ENCODE peak calls at places on chromosome 19, in nine cellular contexts. K is small intestine, X is upper lobe of right lung, H is NT2/D1, J is stomach, A is sigmoid colon, P is mesendoderm, W is uterus, R is cardiac muscle cell. G is an unnamed sample. For H3K4me1, the result is how much of the 10 kb centered on the place peaks cover.

GRCh38 chr19:34644991-34645461 is 31.9 kb downstream of the SCGB2B2 start:
- DNase-seq in K (no peak), X (no peak), H (no peak), J (no peak), A (no peak), P (no peak), W (no peak), R (no peak), G (no peak)

GRCh38 chr19:35224681-35225604 is 3.6 kb downstream of the FAM187B start:
- DNase-seq in K (peak), X (peak), H (no peak), J (no peak), A (no peak), P (no peak), W (no peak), R (no peak), G (no peak)

GRCh38 chr19:20858861-20859260 is 64.2 kb upstream of the ZNF85 start:
- DNase-seq in K (no peak), X (no peak), H (no peak), J (no peak), A (no peak), P (no peak), W (no peak), R (no peak), G (no peak)

GRCh38 chr19:29671393-29672076 is 6.3 kb downstream of the PLEKHF1 start:
- DNase-seq in K (peak), X (peak), H (no peak), J (peak), A (peak), P (no peak), W (no peak), R (peak), G (peak)

GRCh38 chr19:54266133-54266532 is 9.1 kb upstream of the LILRB5 start:
- DNase-seq in K (peak), X (peak), H (peak), J (peak), A (peak), P (peak), W (peak), R (peak), G (peak)

GRCh38 chr19:34502582-34503545 is 21.3 kb downstream of the WTIP start:
- DNase-seq in K (no peak), X (peak), H (no peak), J (peak), A (peak), P (no peak), W (no peak), R (no peak), G (no peak)

GRCh38 chr19:55777528-55777927 is 8.6 kb downstream of the RFPL4AL1 start:
- DNase-seq in K (no peak), X (no peak), H (peak), J (no peak), A (no peak), P (no peak), W (no peak), R (no peak), G (no peak)

GRCh38 chr19:40530091-40530901 is 46.4 kb upstream of the SHKBP1 start:
- DNase-seq in K (no peak), X (no peak), H (no peak), J (no peak), A (no peak), P (peak), W (no peak), R (no peak), G (no peak)

GRCh38 chr19:17806945-17807344 is 12.0 kb downstream of the B3GNT3 start:
- DNase-seq in K (peak), X (no peak), H (no peak), J (no peak), A (no peak), P (no peak), W (no peak), R (no peak), G (no peak)

GRCh38 chr19:18220632-18221275 is 5.5 kb downstream of the PDE4C start:
- DNase-seq in K (no peak), X (no peak), H (no peak), J (no peak), A (no peak), P (peak), W (no peak), R (no peak), G (no peak)

GRCh38 chr19:42433503-42434260 is 6.5 kb upstream of the LIPE start:
- DNase-seq in K (peak), X (peak), H (no peak), J (peak), A (no peak), P (peak), W (peak), R (peak), G (peak)

GRCh38 chr19:17954401-17954800 is 12.5 kb upstream of the KCNN1 start:
- DNase-seq in K (no peak), X (no peak), H (no peak), J (no peak), A (no peak), P (no peak), W (no peak), R (no peak), G (no peak)

GRCh38 chr19:52541608-52542007 is 14.1 kb downstream of the ZNF808 start:
- DNase-seq in K (no peak), X (no peak), H (no peak), J (no peak), A (no peak), P (no peak), W (no peak), R (no peak), G (no peak)

GRCh38 chr19:57583521-57584416 is at the start of gene ZIK1:
- DNase-seq in K (peak), X (peak), H (peak), J (peak), A (peak), P (peak), W (peak), R (peak), G (peak)

GRCh38 chr19:5452594-5453565 is 2.3 kb upstream of the ZNRF4 start:
- DNase-seq in K (no peak), X (no peak), H (no peak), J (no peak), A (no peak), P (peak), W (no peak), R (peak), G (no peak)

GRCh38 chr19:41499899-41500298 is 56.9 kb downstream of the ERICH4 start:
- DNase-seq in K (no peak), X (no peak), H (no peak), J (no peak), A (no peak), P (no peak), W (no peak), R (no peak), G (no peak)

GRCh38 chr19:48329167-48329891 is 4.0 kb downstream of the EMP3 start:
- DNase-seq in K (peak), X (no peak), H (no peak), J (no peak), A (no peak), P (peak), W (no peak), R (no peak), G (no peak)

GRCh38 chr19:41298327-41298964 is 11.5 kb upstream of the CCDC97 start:
- DNase-seq in K (peak), X (peak), H (peak), J (peak), A (peak), P (peak), W (peak), R (peak), G (peak)

GRCh38 chr19:41624515-41624914 is 2.4 kb downstream of the CEACAM4 start:
- DNase-seq in K (no peak), X (no peak), H (no peak), J (no peak), A (no peak), P (no peak), W (no peak), R (no peak), G (no peak)

GRCh38 chr19:46514589-46515289 is 19.1 kb upstream of the PNMA8B start:
- DNase-seq in K (no peak), X (no peak), H (no peak), J (no peak), A (no peak), P (no peak), W (no peak), R (no peak), G (no peak)

GRCh38 chr19:35341006-35341405 is 6.7 kb upstream of the FFAR1 start:
- DNase-seq in K (no peak), X (no peak), H (no peak), J (no peak), A (no peak), P (no peak), W (no peak), R (no peak), G (no peak)

GRCh38 chr19:8965887-8966286 is 44.3 kb downstream of the MUC16 start:
- DNase-seq in K (no peak), X (no peak), H (no peak), J (no peak), A (no peak), P (no peak), W (no peak), R (no peak), G (no peak)

GRCh38 chr19:24071078-24071477 is 15.9 kb upstream of the ZNF254 start:
- DNase-seq in K (no peak), X (no peak), H (no peak), J (no peak), A (no peak), P (no peak), W (no peak), R (no peak), G (no peak)

GRCh38 chr19:1261863-1262686 is 7.1 kb upstream of the CIRBP start:
- DNase-seq in K (peak), X (peak), H (no peak), J (peak), A (peak), P (no peak), W (peak), R (peak), G (peak)
- H3K4me1 ChIP-seq in K (under half), X (half or more), H (under half), J (half or more), A (half or more), P (under half), W (half or more), R (under half), G (half or more)

DNA sequence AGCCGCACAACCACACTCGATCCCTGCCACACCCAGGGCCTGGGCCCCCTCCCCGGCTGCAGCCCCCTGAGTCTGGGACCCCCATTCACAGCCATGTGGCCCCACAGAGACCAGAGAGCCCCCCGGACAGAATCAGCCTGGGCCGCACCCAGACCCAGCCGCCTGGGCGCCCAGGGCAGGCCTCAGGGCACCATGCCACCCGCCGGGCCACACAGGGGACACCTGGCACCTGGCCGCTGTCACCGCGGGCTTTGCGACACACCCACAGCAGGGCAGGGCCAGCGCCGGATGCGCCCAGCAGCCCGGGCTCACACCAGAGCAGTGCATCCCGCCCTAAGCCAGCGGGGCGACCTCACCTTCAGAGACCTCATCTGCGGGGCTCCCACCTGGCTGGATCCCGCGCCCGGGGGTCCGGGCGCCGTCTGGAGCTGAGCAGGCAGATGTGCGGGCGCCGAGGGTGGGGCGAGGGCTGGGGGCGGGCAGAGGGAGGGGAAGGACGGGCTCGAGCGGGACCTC is 443 bp downstream of the TBXA2R start:
- DNase-seq in K (peak), X (peak), H (no peak), J (peak), A (peak), P (peak), W (no peak), R (no peak), G (no peak)
- H3K4me1 ChIP-seq in K (under half), X (under half), H (under half), J (half or more), A (under half), P (under half), W (under half), R (under half), G (under half)

GRCh38 chr19:51327066-51327985 is 14.6 kb downstream of the VSIG10L start:
- DNase-seq in K (peak), X (peak), H (peak), J (peak), A (no peak), P (peak), W (no peak), R (peak), G (no peak)

GRCh38 chr19:51324082-51324481 is 12.6 kb downstream of the IGLON5 start:
- DNase-seq in K (no peak), X (peak), H (no peak), J (no peak), A (no peak), P (no peak), W (no peak), R (peak), G (no peak)

GRCh38 chr19:51326216-51327065 is 15.0 kb downstream of the IGLON5 start:
- DNase-seq in K (no peak), X (peak), H (no peak), J (no peak), A (no peak), P (no peak), W (no peak), R (no peak), G (no peak)

GRCh38 chr19:51323481-51323891 is 12.0 kb downstream of the IGLON5 start:
- DNase-seq in K (no peak), X (no peak), H (no peak), J (no peak), A (no peak), P (no peak), W (no peak), R (no peak), G (no peak)

GRCh38 chr19:51325161-51325979 is 13.9 kb downstream of the IGLON5 start:
- DNase-seq in K (no peak), X (peak), H (no peak), J (no peak), A (no peak), P (no peak), W (no peak), R (no peak), G (no peak)
- H3K4me1 ChIP-seq in K (under half), X (under half), H (under half), J (under half), A (under half), P (under half), W (under half), R (under half), G (under half)

DNA sequence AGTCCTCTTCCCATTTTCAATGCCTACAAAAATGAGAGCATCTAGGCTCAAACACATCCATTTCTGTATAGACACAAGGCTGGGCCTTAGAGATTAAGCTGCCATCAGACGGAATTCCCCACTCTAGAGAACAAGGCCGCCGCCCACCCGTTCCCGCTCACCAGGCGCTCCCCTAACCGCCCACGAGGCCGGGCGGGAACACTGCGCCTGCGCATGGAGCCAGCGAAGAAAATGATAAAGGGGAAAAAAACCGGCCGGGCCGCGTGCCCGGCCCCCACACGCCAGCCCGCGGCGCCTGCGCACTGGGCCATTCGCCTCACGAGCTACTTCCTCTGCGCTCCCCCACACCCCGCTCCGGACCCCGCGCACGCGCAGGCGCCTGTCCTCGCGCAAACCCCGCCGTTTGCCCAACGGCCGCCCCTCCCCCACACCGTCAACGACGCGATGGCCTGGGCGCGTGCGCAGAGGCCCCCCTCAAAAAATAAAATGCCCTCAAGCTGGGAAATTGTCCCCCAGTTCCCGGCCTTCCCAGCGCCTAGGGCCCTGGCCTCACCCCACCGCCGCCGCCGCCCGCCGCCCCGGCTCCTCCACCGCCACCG is 540 bp downstream of the HNRNPL start:
- DNase-seq in K (peak), X (peak), H (peak), J (peak), A (peak), P (peak), W (peak), R (peak), G (peak)
- H3K4me1 ChIP-seq in K (under half), X (under half), H (under half), J (half or more), A (half or more), P (under half), W (under half), R (under half), G (under half)

DNA sequence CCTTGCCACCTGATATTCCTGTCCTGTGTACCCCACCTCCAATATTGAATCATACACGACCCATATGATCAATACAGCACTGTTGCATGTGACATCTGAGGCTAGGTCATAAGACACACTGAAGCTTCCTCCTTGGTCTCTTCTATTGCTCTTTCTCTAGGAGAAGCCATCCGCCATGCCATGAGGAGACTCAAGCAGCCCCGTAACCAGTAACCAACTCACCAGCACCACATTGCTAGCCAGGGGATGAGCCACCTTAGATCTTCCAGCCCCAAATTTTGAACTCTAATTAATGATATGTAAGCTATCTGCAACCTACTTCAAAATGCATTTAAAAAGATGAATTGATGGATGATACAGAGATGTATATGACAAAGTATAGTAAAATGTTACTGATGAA is 28.6 kb downstream of the ZNF557 start:
- DNase-seq in K (no peak), X (no peak), H (no peak), J (no peak), A (no peak), P (no peak), W (no peak), R (no peak), G (no peak)
- H3K4me1 ChIP-seq in K (under half), X (under half), H (under half), J (under half), A (under half), P (under half), W (under half), R (under half), G (under half)

GRCh38 chr19:1261512-1261862 is 7.6 kb upstream of the CIRBP start:
- DNase-seq in K (no peak), X (peak), H (no peak), J (no peak), A (peak), P (peak), W (no peak), R (no peak), G (no peak)
- H3K4me1 ChIP-seq in K (under half), X (half or more), H (under half), J (half or more), A (half or more), P (under half), W (half or more), R (under half), G (half or more)

GRCh38 chr19:45099465-45100201 is 6.7 kb downstream of the PPP1R37 start:
- DNase-seq in K (peak), X (no peak), H (no peak), J (peak), A (no peak), P (no peak), W (no peak), R (no peak), G (no peak)

GRCh38 chr19:45097776-45098520 is 5.0 kb downstream of the PPP1R37 start:
- DNase-seq in K (peak), X (peak), H (no peak), J (peak), A (peak), P (peak), W (peak), R (peak), G (no peak)

GRCh38 chr19:45100202-45100600 is 7.2 kb downstream of the PPP1R37 start:
- DNase-seq in K (no peak), X (no peak), H (no peak), J (no peak), A (no peak), P (no peak), W (no peak), R (no peak), G (no peak)

GRCh38 chr19:45097450-45097775 is 4.4 kb downstream of the PPP1R37 start:
- DNase-seq in K (no peak), X (no peak), H (no peak), J (no peak), A (no peak), P (no peak), W (no peak), R (no peak), G (no peak)

DNA sequence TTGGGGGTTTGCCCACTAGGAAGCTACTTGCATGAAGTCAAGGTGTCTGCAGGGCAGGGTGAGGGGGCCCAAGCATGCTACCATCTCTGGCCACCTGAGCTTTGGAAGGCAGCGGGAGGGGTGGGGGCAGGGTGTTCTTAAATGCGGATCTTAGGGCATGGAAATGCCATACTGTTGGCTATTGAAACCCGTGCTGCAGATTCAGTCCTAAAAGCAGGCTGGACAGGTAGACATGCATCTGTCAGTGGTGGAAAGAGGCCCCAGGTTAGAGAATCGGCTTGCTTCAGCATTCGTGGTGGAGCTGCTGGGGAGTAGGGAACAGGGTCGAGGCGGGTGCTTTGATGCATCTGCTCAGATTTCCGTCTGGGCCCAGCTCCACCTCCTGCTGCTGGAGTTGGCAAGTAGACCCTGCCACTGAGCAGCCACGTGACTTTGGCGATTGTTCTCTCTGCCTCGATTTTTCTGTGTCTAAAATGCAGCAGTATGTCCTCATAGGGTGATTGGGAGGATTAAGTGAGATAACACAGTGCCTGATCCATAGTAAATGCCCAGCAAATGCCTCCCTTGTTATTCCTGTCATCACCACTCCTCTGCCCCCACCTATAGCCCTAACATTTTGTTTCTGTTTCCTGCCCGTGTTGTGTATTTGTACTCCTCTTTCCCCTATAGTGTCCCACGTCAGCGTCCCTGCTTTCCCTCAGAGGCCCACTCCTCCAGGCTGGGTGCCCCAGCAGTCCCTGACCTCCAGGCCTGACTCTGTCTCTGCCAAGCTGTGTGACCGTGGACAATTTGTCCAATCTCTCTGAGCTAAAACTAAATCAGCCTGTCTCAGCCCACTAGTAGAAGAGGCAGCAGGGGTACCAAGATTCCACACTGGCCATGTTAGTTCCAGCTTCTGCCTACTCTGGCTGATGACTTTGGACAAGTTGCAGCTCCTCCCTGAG is 5.8 kb downstream of the PPP1R37 start:
- DNase-seq in K (no peak), X (no peak), H (no peak), J (peak), A (no peak), P (no peak), W (peak), R (peak), G (no peak)
- H3K4me1 ChIP-seq in K (under half), X (half or more), H (under half), J (half or more), A (half or more), P (under half), W (under half), R (under half), G (under half)